ENCODE peak calls at places on chromosomes 6 and 20, in six cellular contexts. K is fibroblast of mammary gland, E is cardiac muscle cell, T is lower lobe of right lung, B is left ventricle myocardium inferior, J is vagina. C is an unnamed sample.

GRCh38 chr6:11202513-11203305 is 29.8 kb downstream of the NEDD9 start:
- DNase-seq in K (no peak), E (no peak), T (no peak), B (no peak), J (peak; percentile 71), C (no peak)

GRCh38 chr6:24861934-24862333 is 63.2 kb upstream of the ARMH2 start:
- DNase-seq in K (no peak), E (no peak), T (no peak), B (no peak), J (no peak), C (no peak)

GRCh38 chr6:111938710-111939109 is 65.5 kb upstream of the FYN start:
- DNase-seq in K (peak; percentile 91), E (no peak), T (no peak), B (no peak), J (no peak), C (peak; percentile 71)

GRCh38 chr6:150395388-150396009 is 26.7 kb downstream of the IYD start:
- DNase-seq in K (peak; percentile 58), E (peak; percentile 82), T (peak; percentile 59), B (no peak), J (no peak), C (peak; percentile 78)

GRCh38 chr6:34580707-34581560 is 24.8 kb upstream of the SPDEF start:
- DNase-seq in K (no peak), E (no peak), T (peak; percentile 6), B (no peak), J (no peak), C (no peak)

GRCh38 chr6:39653631-39654030 is 71.6 kb downstream of the KIF6 start:
- DNase-seq in K (no peak), E (no peak), T (no peak), B (no peak), J (no peak), C (no peak)

GRCh38 chr6:109318328-109318876 is 63.9 kb downstream of the CD164 start:
- DNase-seq in K (no peak), E (peak; percentile 34), T (no peak), B (no peak), J (no peak), C (no peak)

GRCh38 chr6:3075522-3076113 is 7.3 kb downstream of the RIPK1 start:
- DNase-seq in K (peak; percentile 27), E (no peak), T (no peak), B (no peak), J (no peak), C (no peak)

GRCh38 chr20:23255658-23256385 is 94.8 kb upstream of the NXT1 start:
- DNase-seq in K (no peak), E (no peak), T (no peak), B (no peak), J (peak; percentile 79), C (no peak)

GRCh38 chr6:30073489-30074240 is 1.9 kb downstream of the RNF39 start:
- DNase-seq in K (no peak), E (no peak), T (no peak), B (no peak), J (no peak), C (no peak)

GRCh38 chr6:141562181-141562800 is 570.4 kb upstream of the GJE1 start:
- DNase-seq in K (no peak), E (peak; percentile 41), T (peak; percentile 42), B (peak; percentile 29), J (no peak), C (no peak)

GRCh38 chr20:34296468-34296867 is 6.7 kb downstream of the AHCY start:
- DNase-seq in K (no peak), E (no peak), T (no peak), B (no peak), J (no peak), C (no peak)

GRCh38 chr20:41098703-41099250 is 38.6 kb upstream of the PLCG1 start:
- DNase-seq in K (peak; percentile 83), E (no peak), T (no peak), B (no peak), J (no peak), C (no peak)

GRCh38 chr6:5936140-5936539 is 70.6 kb downstream of the NRN1 start:
- DNase-seq in K (no peak), E (no peak), T (no peak), B (no peak), J (no peak), C (no peak)

GRCh38 chr6:45421700-45422540 is 44.2 kb upstream of the SUPT3H start:
- DNase-seq in K (peak; percentile 89), E (peak; percentile 62), T (peak; percentile 68), B (peak; percentile 54), J (no peak), C (peak; percentile 58)

GRCh38 chr20:57408131-57408530 is 16.9 kb downstream of the RBM38 start:
- DNase-seq in K (no peak), E (no peak), T (no peak), B (no peak), J (no peak), C (no peak)

GRCh38 chr20:24746351-24746685 is 202.8 kb upstream of the CST7 start:
- DNase-seq in K (no peak), E (no peak), T (peak; percentile 69), B (no peak), J (peak; percentile 69), C (peak; percentile 98)

GRCh38 chr6:113779656-113780055 is 77.5 kb upstream of the MARCKS start:
- DNase-seq in K (no peak), E (no peak), T (no peak), B (no peak), J (no peak), C (no peak)

GRCh38 chr6:20169786-20170185 is 42.5 kb downstream of the MBOAT1 start:
- DNase-seq in K (no peak), E (no peak), T (no peak), B (no peak), J (no peak), C (no peak)

GRCh38 chr20:13231031-13231752 is 10.1 kb downstream of the ISM1 start:
- DNase-seq in K (peak; percentile 67), E (no peak), T (no peak), B (no peak), J (no peak), C (peak; percentile 78)

GRCh38 chr6:113859349-113860164 is 2.4 kb downstream of the MARCKS start:
- DNase-seq in K (peak; percentile 41), E (peak; percentile 19), T (peak; percentile 49), B (peak; percentile 38), J (no peak), C (peak; percentile 53)

GRCh38 chr6:38974389-38975133 is 74.0 kb upstream of the GLP1R start:
- DNase-seq in K (no peak), E (no peak), T (no peak), B (no peak), J (no peak), C (no peak)

GRCh38 chr20:64112691-64113443 is 5.5 kb upstream of the NPBWR2 start:
- DNase-seq in K (no peak), E (no peak), T (peak; percentile 23), B (peak; percentile 4), J (no peak), C (no peak)

GRCh38 chr6:52641388-52641787 is 29.5 kb upstream of the TMEM14A start:
- DNase-seq in K (no peak), E (no peak), T (no peak), B (no peak), J (no peak), C (no peak)
- H3K4me3 ChIP-seq in K (no peak overlapping the region), E (no peak overlapping the region), T (no peak overlapping the region), B (no peak overlapping the region), J (no peak overlapping the region), C (no peak overlapping the region)

DNA sequence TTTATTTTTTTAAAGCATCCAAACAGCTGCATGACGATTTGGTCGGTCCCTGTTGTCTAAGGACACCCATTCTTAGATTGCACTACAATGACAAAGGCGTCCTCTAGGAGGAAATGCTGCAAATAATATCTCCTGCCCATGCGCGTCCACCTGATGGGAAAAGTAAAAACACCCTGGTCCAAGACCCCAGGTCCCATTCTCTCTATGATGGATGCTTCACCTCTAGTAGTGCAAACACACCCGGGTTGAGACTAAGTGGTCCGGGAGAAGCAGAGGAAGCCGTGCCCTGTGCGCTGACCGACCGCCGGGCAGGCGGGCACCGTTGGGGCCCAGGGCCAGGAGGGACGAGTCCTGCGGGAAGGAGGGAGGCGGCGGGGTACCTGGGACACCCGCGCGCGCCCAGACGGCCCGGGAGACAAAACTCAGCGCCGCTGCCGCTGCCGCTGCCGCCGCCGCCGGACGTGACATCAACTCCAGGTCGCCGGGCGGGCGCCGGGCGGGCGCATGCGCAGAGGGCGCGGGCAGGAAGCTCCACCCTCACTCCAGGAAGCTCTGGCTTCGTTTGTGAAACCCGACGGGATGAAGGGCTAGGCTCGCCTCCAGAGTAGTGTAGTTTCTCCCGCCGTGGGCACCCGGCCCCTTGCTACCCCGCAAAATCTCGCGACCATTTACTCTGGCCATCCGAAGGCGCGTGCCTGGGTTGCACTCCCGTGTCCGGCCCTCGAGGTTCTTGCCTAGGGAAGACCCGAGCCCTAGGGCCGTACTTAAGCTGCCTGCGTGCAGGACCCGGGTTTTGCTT is at the start of gene TBC1D7:
- DNase-seq in K (peak; percentile 85), E (peak; percentile 92), T (peak; percentile 93), B (peak; percentile 93), J (peak; percentile 90), C (peak; percentile 93)
- TF ChIP-seq CTCF in K (no peak), E (peak; percentile 18), T (peak; percentile 18), B (peak; percentile 34), J (no peak), C (peak; percentile 41)

DNA sequence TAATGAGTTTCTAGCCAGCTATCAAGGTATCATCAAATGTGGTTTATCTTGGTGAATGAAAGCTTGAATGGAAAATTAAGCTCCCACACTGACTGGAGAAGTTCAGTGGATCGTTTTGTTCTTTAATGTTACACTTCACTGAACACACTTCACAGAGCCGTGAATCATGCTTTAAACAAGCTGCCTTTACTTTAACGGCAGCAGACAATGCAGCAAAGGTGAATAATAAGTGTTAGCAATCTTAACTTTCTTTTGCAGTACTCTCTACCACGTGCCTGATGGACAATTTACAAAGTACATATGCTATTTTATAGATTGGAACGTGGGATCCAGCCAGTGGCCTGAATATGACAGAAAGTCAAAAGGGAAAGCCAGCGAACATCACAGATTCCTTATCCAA is 424.5 kb downstream of the GRIK2 start:
- DNase-seq in K (no peak), E (no peak), T (no peak), B (no peak), J (no peak), C (peak; percentile 9)
- H3K4me3 ChIP-seq in K (no peak overlapping the region), E (no peak overlapping the region), T (no peak overlapping the region), B (no peak overlapping the region), J (no peak overlapping the region), C (no peak overlapping the region)

GRCh38 chr6:15752820-15753219 is 90.0 kb upstream of the DTNBP1 start:
- DNase-seq in K (no peak), E (peak; percentile 46), T (no peak), B (no peak), J (no peak), C (no peak)
- TF ChIP-seq CTCF in K (no peak), E (peak; percentile 31), T (no peak), B (peak; percentile 28), J (no peak), C (peak; percentile 8)

DNA sequence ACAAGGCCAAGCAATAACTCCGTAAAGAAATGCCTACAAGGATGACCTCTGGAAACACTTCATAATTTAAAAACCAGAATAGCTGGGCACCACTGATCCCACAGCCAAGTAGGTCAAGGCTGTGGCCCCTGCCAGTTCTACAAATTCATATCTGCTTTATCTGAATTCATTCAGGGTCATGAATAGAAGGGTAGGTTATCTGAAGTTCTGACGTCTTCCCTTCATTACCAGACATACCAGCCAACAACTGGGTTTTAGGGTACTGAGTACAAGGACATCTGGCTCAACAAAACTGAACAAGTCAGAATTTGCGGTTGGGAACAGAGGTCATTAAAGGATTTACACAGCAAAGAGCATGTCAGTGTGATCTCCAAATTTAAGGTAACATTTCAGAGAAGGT is 26.0 kb downstream of the MAP3K5 start:
- DNase-seq in K (no peak), E (no peak), T (no peak), B (no peak), J (no peak), C (no peak)
- H3K4me3 ChIP-seq in K (no peak overlapping the region), E (no peak overlapping the region), T (no peak overlapping the region), B (no peak overlapping the region), J (no peak overlapping the region), C (no peak overlapping the region)

C was measured in epithelial cell of esophagus.